ENCODE peak calls at places on chromosomes 7 and 10, in four cellular contexts. One of them, this sample, is unnamed.

GRCh38 chr7:44307301-44307900 is 18.0 kb downstream of the CAMK2B start:
- DNase-seq in HT-29: peak
- DNase-seq in stimulated activated CD8-positive, alpha-beta memory T cell treated with anti-CD3 and anti-CD28 coated beads, Interleukin-4, amount 100 ng/mL, for 1 hour: no peak
- DNase-seq in LoVo: peak
- DNase-seq in this sample: no peak

GRCh38 chr10:82497451-82497850 is 622.5 kb downstream of the NRG3 start:
- DNase-seq in HT-29: no peak
- DNase-seq in stimulated activated CD8-positive, alpha-beta memory T cell treated with anti-CD3 and anti-CD28 coated beads, Interleukin-4, amount 100 ng/mL, for 1 hour: no peak
- DNase-seq in LoVo: no peak
- DNase-seq in this sample: no peak

GRCh38 chr7:137418841-137419240 is 75.3 kb upstream of the PTN start:
- DNase-seq in LoVo: no peak
- DNase-seq in stimulated activated CD8-positive, alpha-beta memory T cell treated with anti-CD3 and anti-CD28 coated beads, Interleukin-4, amount 100 ng/mL, for 1 hour: no peak
- DNase-seq in HT-29: no peak
- DNase-seq in this sample: no peak

GRCh38 chr7:100077205-100077604 is 4.3 kb downstream of the ZNF3 start:
- DNase-seq in HT-29: no peak
- DNase-seq in stimulated activated CD8-positive, alpha-beta memory T cell treated with anti-CD3 and anti-CD28 coated beads, Interleukin-4, amount 100 ng/mL, for 1 hour: no peak
- DNase-seq in LoVo: no peak
- DNase-seq in this sample: no peak

GRCh38 chr7:434891-435486 is 84.7 kb downstream of the PDGFA start:
- DNase-seq in HT-29: peak
- DNase-seq in stimulated activated CD8-positive, alpha-beta memory T cell treated with anti-CD3 and anti-CD28 coated beads, Interleukin-4, amount 100 ng/mL, for 1 hour: no peak
- DNase-seq in LoVo: no peak
- DNase-seq in this sample: no peak

GRCh38 chr7:106101726-106102125 is 10.4 kb downstream of the SYPL1 start:
- DNase-seq in HT-29: no peak
- DNase-seq in LoVo: no peak
- DNase-seq in stimulated activated CD8-positive, alpha-beta memory T cell treated with anti-CD3 and anti-CD28 coated beads, Interleukin-4, amount 100 ng/mL, for 1 hour: no peak
- DNase-seq in this sample: no peak

GRCh38 chr10:24449334-24449740 is 240.4 kb downstream of the KIAA1217 start:
- DNase-seq in LoVo: no peak
- DNase-seq in stimulated activated CD8-positive, alpha-beta memory T cell treated with anti-CD3 and anti-CD28 coated beads, Interleukin-4, amount 100 ng/mL, for 1 hour: no peak
- DNase-seq in HT-29: no peak
- DNase-seq in this sample: no peak

GRCh38 chr7:69800495-69800894 is 202.2 kb downstream of the AUTS2 start:
- DNase-seq in LoVo: peak
- DNase-seq in stimulated activated CD8-positive, alpha-beta memory T cell treated with anti-CD3 and anti-CD28 coated beads, Interleukin-4, amount 100 ng/mL, for 1 hour: no peak
- DNase-seq in HT-29: no peak
- DNase-seq in this sample: no peak

GRCh38 chr10:12194752-12195271 is 879 bp downstream of the NUDT5 start:
- DNase-seq in LoVo: no peak
- DNase-seq in stimulated activated CD8-positive, alpha-beta memory T cell treated with anti-CD3 and anti-CD28 coated beads, Interleukin-4, amount 100 ng/mL, for 1 hour: no peak
- DNase-seq in HT-29: peak
- DNase-seq in this sample: no peak

GRCh38 chr7:99050971-99051370 is 92.9 kb downstream of the SMURF1 start:
- DNase-seq in stimulated activated CD8-positive, alpha-beta memory T cell treated with anti-CD3 and anti-CD28 coated beads, Interleukin-4, amount 100 ng/mL, for 1 hour: no peak
- DNase-seq in HT-29: peak
- DNase-seq in LoVo: no peak
- DNase-seq in this sample: no peak

GRCh38 chr7:143882020-143882610 is 19.9 kb downstream of the TCAF1 start:
- DNase-seq in HT-29: no peak
- DNase-seq in LoVo: no peak
- DNase-seq in stimulated activated CD8-positive, alpha-beta memory T cell treated with anti-CD3 and anti-CD28 coated beads, Interleukin-4, amount 100 ng/mL, for 1 hour: no peak
- DNase-seq in this sample: no peak

GRCh38 chr10:28254290-28254985 is 48.4 kb downstream of the MPP7 start:
- DNase-seq in stimulated activated CD8-positive, alpha-beta memory T cell treated with anti-CD3 and anti-CD28 coated beads, Interleukin-4, amount 100 ng/mL, for 1 hour: no peak
- DNase-seq in HT-29: peak
- DNase-seq in LoVo: no peak
- DNase-seq in this sample: no peak

GRCh38 chr7:1395211-1396070 is 63.8 kb downstream of the MICALL2 start:
- DNase-seq in LoVo: no peak
- DNase-seq in HT-29: no peak
- DNase-seq in stimulated activated CD8-positive, alpha-beta memory T cell treated with anti-CD3 and anti-CD28 coated beads, Interleukin-4, amount 100 ng/mL, for 1 hour: no peak
- DNase-seq in this sample: no peak

GRCh38 chr7:20778063-20778721 is 8.5 kb downstream of the SP8 start:
- DNase-seq in stimulated activated CD8-positive, alpha-beta memory T cell treated with anti-CD3 and anti-CD28 coated beads, Interleukin-4, amount 100 ng/mL, for 1 hour: no peak
- DNase-seq in HT-29: no peak
- DNase-seq in LoVo: peak
- DNase-seq in this sample: no peak

GRCh38 chr10:79139124-79139835 is 70.5 kb downstream of the ZMIZ1 start:
- DNase-seq in HT-29: no peak
- DNase-seq in stimulated activated CD8-positive, alpha-beta memory T cell treated with anti-CD3 and anti-CD28 coated beads, Interleukin-4, amount 100 ng/mL, for 1 hour: no peak
- DNase-seq in LoVo: no peak
- DNase-seq in this sample: no peak

GRCh38 chr10:101901340-101901739 is 57.7 kb upstream of the KCNIP2 start:
- DNase-seq in stimulated activated CD8-positive, alpha-beta memory T cell treated with anti-CD3 and anti-CD28 coated beads, Interleukin-4, amount 100 ng/mL, for 1 hour: no peak
- DNase-seq in LoVo: no peak
- DNase-seq in HT-29: no peak
- DNase-seq in this sample: no peak

GRCh38 chr10:88409236-88409635 is 173.9 kb downstream of the RNLS start:
- DNase-seq in HT-29: no peak
- DNase-seq in LoVo: no peak
- DNase-seq in stimulated activated CD8-positive, alpha-beta memory T cell treated with anti-CD3 and anti-CD28 coated beads, Interleukin-4, amount 100 ng/mL, for 1 hour: no peak
- DNase-seq in this sample: no peak

GRCh38 chr10:14569274-14570060 is 205.2 kb downstream of the FAM107B start:
- DNase-seq in stimulated activated CD8-positive, alpha-beta memory T cell treated with anti-CD3 and anti-CD28 coated beads, Interleukin-4, amount 100 ng/mL, for 1 hour: no peak
- DNase-seq in HT-29: no peak
- DNase-seq in LoVo: no peak
- DNase-seq in this sample: no peak

GRCh38 chr10:11113156-11113555 is 95.5 kb downstream of the CELF2 start:
- DNase-seq in LoVo: no peak
- DNase-seq in stimulated activated CD8-positive, alpha-beta memory T cell treated with anti-CD3 and anti-CD28 coated beads, Interleukin-4, amount 100 ng/mL, for 1 hour: peak
- DNase-seq in HT-29: peak
- DNase-seq in this sample: no peak